ENCODE peak calls at places on chromosomes 3 and 15, in five cellular contexts. U is stomach, N is IMR-90, Y is GM12878, O is heart right ventricle. R is an unnamed sample.
A peak's percentile ranks its signal among the peaks of the same experiment; 100 is the strongest.

GRCh38 chr3:49461443-49462171 is 8.5 kb upstream of the DAG1 start:
- DNase-seq in U (no peak), N (peak; percentile 57), Y (no peak), O (no peak), R (no peak)

GRCh38 chr3:160540546-160540945 is 24.8 kb downstream of the KPNA4 start:
- DNase-seq in U (no peak), N (peak; percentile 50), Y (no peak), O (no peak), R (no peak)

GRCh38 chr3:184284696-184285095 is 8.9 kb downstream of the ECE2 start:
- DNase-seq in U (peak; percentile 34), N (peak; percentile 65), Y (no peak), O (no peak), R (no peak)

GRCh38 chr3:61783993-61784718 is 222.8 kb downstream of the PTPRG start:
- DNase-seq in U (no peak), N (peak; percentile 88), Y (no peak), O (no peak), R (peak; percentile 64)

GRCh38 chr15:83845230-83845629 is 191.3 kb downstream of the ADAMTSL3 start:
- DNase-seq in U (no peak), N (peak; percentile 94), Y (no peak), O (no peak), R (peak; percentile 75)

GRCh38 chr15:94243418-94243817 is 12.1 kb downstream of the MCTP2 start:
- DNase-seq in U (no peak), N (no peak), Y (no peak), O (no peak), R (no peak)

GRCh38 chr3:119294889-119295769 is 946 bp downstream of the ARHGAP31 start:
- DNase-seq in U (no peak), N (peak; percentile 37), Y (no peak), O (peak; percentile 39), R (no peak)

GRCh38 chr15:31934821-31935220 is 95.5 kb upstream of the CHRNA7 start:
- DNase-seq in U (no peak), N (no peak), Y (no peak), O (no peak), R (no peak)

GRCh38 chr3:48565591-48566400 is 2.2 kb upstream of the UCN2 start:
- DNase-seq in U (no peak), N (peak; percentile 64), Y (no peak), O (no peak), R (no peak)

GRCh38 chr3:146326875-146327543 is 76.1 kb upstream of the PLSCR4 start:
- DNase-seq in U (peak; percentile 47), N (peak; percentile 82), Y (no peak), O (no peak), R (peak; percentile 57)

GRCh38 chr3:17432237-17432636 is 310.2 kb downstream of the TBC1D5 start:
- DNase-seq in U (no peak), N (peak; percentile 16), Y (no peak), O (no peak), R (no peak)

GRCh38 chr3:171809513-171810277 is 588 bp downstream of the PLD1 start:
- DNase-seq in U (peak; percentile 68), N (peak; percentile 95), Y (no peak), O (peak; percentile 90), R (peak; percentile 82)

GRCh38 chr15:101781927-101782326 is 21.4 kb upstream of the OR4F6 start:
- DNase-seq in U (no peak), N (no peak), Y (no peak), O (no peak), R (no peak)

GRCh38 chr3:122091602-122092006 is 36.4 kb downstream of the CD86 start:
- DNase-seq in U (no peak), N (no peak), Y (peak; percentile 83), O (no peak), R (no peak)

GRCh38 chr15:81235781-81236507 is 39.3 kb downstream of the IL16 start:
- DNase-seq in U (no peak), N (peak; percentile 99), Y (no peak), O (no peak), R (peak; percentile 90)

GRCh38 chr3:192514754-192515660 is 212.3 kb downstream of the FGF12 start:
- DNase-seq in U (peak; percentile 31), N (no peak), Y (no peak), O (peak; percentile 31), R (no peak)

GRCh38 chr3:13638927-13639326 is 90.0 kb downstream of the FBLN2 start:
- DNase-seq in U (no peak), N (no peak), Y (no peak), O (no peak), R (no peak)

DNA sequence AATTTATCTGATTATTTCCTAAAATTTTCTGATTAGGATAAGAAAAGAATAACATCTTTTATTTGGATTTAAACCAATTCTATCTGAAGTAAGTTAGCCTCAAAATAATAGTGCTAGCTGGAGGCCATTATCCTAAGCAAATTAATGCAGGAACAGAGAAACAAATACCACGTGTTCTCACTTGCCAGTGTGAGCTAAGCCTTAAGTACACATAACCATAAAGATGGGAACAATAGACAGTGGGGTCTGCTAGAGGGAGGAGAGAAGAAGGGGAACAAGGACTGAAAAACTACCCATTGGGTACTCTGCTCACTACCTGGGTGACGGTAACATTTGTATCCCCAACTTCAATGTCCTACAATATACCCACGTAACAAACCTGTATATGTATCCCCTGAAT is 31.3 kb upstream of the LYSMD4 start:
- DNase-seq in U (no peak), N (no peak), Y (no peak), O (no peak), R (no peak)
- H3K27ac ChIP-seq in U (no peak overlapping the region), N (no peak overlapping the region), Y (no peak overlapping the region), O (no peak overlapping the region), R (no peak overlapping the region)

GRCh38 chr3:64561503-64561810 is 126.3 kb downstream of the ADAMTS9 start:
- DNase-seq in U (no peak), N (no peak), Y (no peak), O (no peak), R (no peak)

GRCh38 chr3:64555351-64555750 is 132.4 kb downstream of the ADAMTS9 start:
- DNase-seq in U (no peak), N (no peak), Y (no peak), O (no peak), R (no peak)

GRCh38 chr3:64559658-64560057 is 128.1 kb downstream of the ADAMTS9 start:
- DNase-seq in U (no peak), N (peak; percentile 34), Y (no peak), O (no peak), R (no peak)

GRCh38 chr3:64563776-64564175 is 124.0 kb downstream of the ADAMTS9 start:
- DNase-seq in U (no peak), N (no peak), Y (no peak), O (no peak), R (no peak)

DNA sequence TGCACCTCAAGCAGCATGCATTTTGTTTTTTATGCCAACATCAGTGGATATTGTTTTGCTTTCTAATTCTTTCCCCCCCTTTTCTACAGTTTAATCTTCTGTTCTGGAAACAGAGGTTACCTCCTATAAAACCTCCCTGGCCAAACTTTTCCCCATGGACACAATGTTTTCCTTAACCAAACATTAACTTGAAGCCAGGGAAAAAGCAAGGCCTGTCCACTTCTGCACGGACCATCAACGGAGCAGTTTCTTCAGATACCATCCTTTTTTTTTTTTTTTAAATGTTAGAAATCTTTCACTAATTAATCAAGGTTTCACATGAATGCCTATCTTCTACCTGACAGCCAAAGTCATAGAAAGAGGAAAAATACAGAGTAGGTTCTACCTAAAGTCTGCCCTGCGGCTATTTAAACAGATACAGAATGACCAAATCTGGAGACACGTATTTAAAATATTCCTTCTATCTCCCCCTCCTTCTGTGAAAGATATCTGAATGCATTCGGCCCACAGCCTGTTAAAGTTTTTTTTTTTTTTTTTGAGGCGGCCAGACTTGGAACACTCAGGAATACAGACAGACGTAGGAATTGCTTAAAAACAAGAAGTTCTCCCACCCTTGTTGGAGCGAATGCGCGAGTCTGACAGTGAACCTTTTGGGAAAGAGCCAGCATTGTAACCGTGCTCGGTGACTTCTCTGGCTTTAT is 126.8 kb downstream of the ADAMTS9 start:
- DNase-seq in U (no peak), N (no peak), Y (no peak), O (no peak), R (no peak)
- H3K4me3 ChIP-seq in U (no peak overlapping the region), N (no peak overlapping the region), Y (no peak overlapping the region), O (no peak overlapping the region), R (no peak overlapping the region)

GRCh38 chr15:57505056-57505713 is 86.5 kb upstream of the MYZAP start:
- DNase-seq in U (peak; percentile 70), N (no peak), Y (no peak), O (no peak), R (no peak)

GRCh38 chr15:57504599-57504940 is 87.1 kb upstream of the MYZAP start:
- DNase-seq in U (no peak), N (no peak), Y (no peak), O (no peak), R (no peak)

GRCh38 chr15:57507111-57507510 is 84.6 kb upstream of the MYZAP start:
- DNase-seq in U (no peak), N (no peak), Y (no peak), O (no peak), R (no peak)

GRCh38 chr15:57505949-57506391 is 85.7 kb upstream of the MYZAP start:
- DNase-seq in U (peak; percentile 90), N (no peak), Y (no peak), O (peak; percentile 59), R (no peak)

GRCh38 chr15:57506422-57506821 is 85.3 kb upstream of the MYZAP start:
- DNase-seq in U (no peak), N (no peak), Y (no peak), O (no peak), R (no peak)
- TF ChIP-seq CTCF in U (no peak), N (no peak), Y (no peak), O (no peak), R (no peak)

DNA sequence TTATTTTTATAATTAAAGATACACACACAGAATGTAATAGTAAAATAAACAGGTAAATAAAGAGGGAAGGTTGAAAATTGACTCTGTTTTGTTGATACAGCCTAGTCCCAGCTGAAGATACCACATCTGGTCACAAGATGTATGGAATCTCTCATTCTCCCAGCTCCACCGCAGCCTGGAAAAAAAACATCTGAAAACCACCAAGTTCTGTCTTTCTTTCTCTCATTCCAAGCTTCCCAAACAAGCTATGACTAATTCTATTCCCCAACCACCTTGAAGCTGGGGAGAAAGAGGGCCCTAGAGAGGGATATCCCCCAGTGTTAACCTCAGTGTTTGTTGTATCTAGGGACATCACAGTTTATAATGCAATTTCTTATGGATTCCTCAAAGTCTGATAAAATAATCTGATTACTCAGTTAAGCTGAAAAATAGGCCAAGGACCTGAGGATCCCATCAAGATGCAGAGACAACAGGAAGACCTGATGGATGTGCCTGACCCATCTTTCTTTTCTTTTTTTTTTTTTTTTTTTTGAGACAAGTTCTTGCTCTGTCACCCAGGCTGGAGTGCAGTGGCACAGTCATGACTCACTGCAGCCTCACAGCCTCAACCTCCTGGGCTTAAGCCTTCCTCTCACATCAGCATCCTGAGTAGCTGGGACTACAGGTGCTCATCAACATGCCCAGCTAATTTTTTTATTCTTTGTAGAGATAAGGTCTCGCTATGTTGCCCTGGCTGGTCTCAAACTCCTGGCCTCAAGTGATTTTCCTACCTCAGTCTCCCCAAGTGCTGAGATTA is 38.1 kb downstream of the SRGAP3 start:
- DNase-seq in U (no peak), N (peak; percentile 31), Y (no peak), O (no peak), R (no peak)
- H3K27ac ChIP-seq in U (no peak overlapping the region), N (no peak overlapping the region), Y (no peak overlapping the region), O (no peak overlapping the region), R (no peak overlapping the region)

DNA sequence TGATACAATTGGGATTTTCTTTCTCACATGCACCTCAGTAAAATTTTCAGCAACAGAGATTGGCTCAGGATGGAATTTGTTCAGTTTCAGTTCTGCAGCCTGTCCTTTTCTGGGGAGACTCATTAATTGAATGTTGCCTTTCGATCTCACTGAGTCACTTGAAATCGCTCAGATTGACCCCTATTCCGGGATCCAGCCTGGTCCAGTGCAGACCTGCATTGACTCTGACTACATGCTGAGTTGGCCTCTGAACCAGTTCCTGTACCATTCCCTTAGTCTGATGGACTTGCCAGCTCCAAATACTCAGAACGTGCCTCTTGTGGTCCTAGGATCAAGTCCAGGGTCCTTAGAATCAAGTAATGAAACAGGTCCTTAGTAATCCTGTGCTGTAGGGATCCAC is 9.4 kb downstream of the IGF1R start:
- DNase-seq in U (no peak), N (peak; percentile 61), Y (no peak), O (no peak), R (no peak)
- H3K4me3 ChIP-seq in U (no peak overlapping the region), N (no peak overlapping the region), Y (no peak overlapping the region), O (no peak overlapping the region), R (no peak overlapping the region)